ENCODE peak calls at places on chromosome X, in six cellular contexts. A, S, E, Y, M and P are unnamed samples.

GRCh38 chrX:16671005-16671404 is 21.0 kb downstream of the S100G start:
- DNase-seq in A (no peak), S (no peak), E (peak; percentile 49), Y (no peak), M (no peak), P (no peak)

GRCh38 chrX:97685753-97686152 is 802.0 kb downstream of the RPA4 start:
- DNase-seq in A (no peak), S (no peak), E (peak; percentile 0), Y (no peak), M (no peak), P (no peak)

GRCh38 chrX:123834116-123834515 is 25.7 kb upstream of the XIAP start:
- DNase-seq in A (no peak), S (no peak), E (no peak), Y (no peak), M (no peak), P (no peak)

GRCh38 chrX:13463608-13464007 is 105.8 kb upstream of the EGFL6 start:
- DNase-seq in A (no peak), S (no peak), E (no peak), Y (no peak), M (peak; percentile 65), P (peak; percentile 8)

GRCh38 chrX:141760761-141761160 is 62.2 kb upstream of the SPANXD start:
- DNase-seq in A (no peak), S (no peak), E (no peak), Y (no peak), M (no peak), P (no peak)

GRCh38 chrX:2391869-2392606 is 108.7 kb downstream of the DHRSX start:
- DNase-seq in A (no peak), S (no peak), E (peak; percentile 88), Y (no peak), M (no peak), P (no peak)

GRCh38 chrX:81957900-81958545 is 756.1 kb downstream of the SH3BGRL start:
- DNase-seq in A (no peak), S (peak; percentile 18), E (no peak), Y (no peak), M (no peak), P (no peak)

GRCh38 chrX:41300758-41301437 is 33.1 kb upstream of the DDX3X start:
- DNase-seq in A (no peak), S (no peak), E (peak; percentile 55), Y (no peak), M (no peak), P (no peak)

GRCh38 chrX:67415937-67416336 is 127.9 kb upstream of the AR start:
- DNase-seq in A (no peak), S (no peak), E (no peak), Y (no peak), M (no peak), P (no peak)

GRCh38 chrX:129522184-129523059 is 868 bp downstream of the SMARCA1 start:
- DNase-seq in A (no peak), S (peak; percentile 31), E (peak; percentile 36), Y (no peak), M (peak; percentile 49), P (no peak)

GRCh38 chrX:9788908-9789307 is 2.7 kb downstream of the SHROOM2 start:
- DNase-seq in A (no peak), S (no peak), E (peak; percentile 1), Y (no peak), M (no peak), P (no peak)

GRCh38 chrX:129360175-129360574 is 163.1 kb downstream of the SMARCA1 start:
- DNase-seq in A (no peak), S (peak; percentile 15), E (peak; percentile 2), Y (no peak), M (no peak), P (no peak)

GRCh38 chrX:65677954-65678469 is 10.6 kb downstream of the MSN start:
- DNase-seq in A (no peak), S (no peak), E (peak; percentile 65), Y (no peak), M (peak; percentile 60), P (no peak)

GRCh38 chrX:456925-457768 is 70.4 kb upstream of the PPP2R3B start:
- DNase-seq in A (no peak), S (no peak), E (no peak), Y (no peak), M (no peak), P (no peak)

GRCh38 chrX:45760187-45760742 is 559.6 kb upstream of the DIPK2B start:
- DNase-seq in A (no peak), S (no peak), E (no peak), Y (no peak), M (no peak), P (no peak)

GRCh38 chrX:45758738-45759397 is 558.2 kb upstream of the DIPK2B start:
- DNase-seq in A (no peak), S (no peak), E (no peak), Y (no peak), M (no peak), P (peak; percentile 50)

GRCh38 chrX:45762699-45763647 is 562.3 kb upstream of the DIPK2B start:
- DNase-seq in A (no peak), S (no peak), E (no peak), Y (no peak), M (no peak), P (peak; percentile 53)

GRCh38 chrX:45765281-45765680 is 564.6 kb upstream of the DIPK2B start:
- DNase-seq in A (no peak), S (no peak), E (no peak), Y (no peak), M (no peak), P (no peak)

GRCh38 chrX:45761920-45762319 is 561.2 kb upstream of the DIPK2B start:
- DNase-seq in A (no peak), S (no peak), E (no peak), Y (no peak), M (no peak), P (no peak)
- H3K4me3 ChIP-seq in A (no peak overlapping the region), S (no peak overlapping the region), E (no peak overlapping the region), Y (no peak overlapping the region), M (no peak overlapping the region), P (no peak overlapping the region)

GRCh38 chrX:19670854-19671620 is 155.7 kb upstream of the MAP3K15 start:
- DNase-seq in A (no peak), S (peak; percentile 11), E (peak; percentile 67), Y (no peak), M (peak; percentile 38), P (no peak)
- H3K4me3 ChIP-seq in A (no peak overlapping the region), S (no peak overlapping the region), E (peak overlapping the region; percentile 33), Y (no peak overlapping the region), M (no peak overlapping the region), P (no peak overlapping the region)

GRCh38 chrX:55142206-55142918 is 53.5 kb downstream of the PAGE2 start:
- DNase-seq in A (no peak), S (no peak), E (no peak), Y (no peak), M (no peak), P (no peak)
- H3K4me3 ChIP-seq in A (no peak overlapping the region), S (no peak overlapping the region), E (no peak overlapping the region), Y (no peak overlapping the region), M (no peak overlapping the region), P (no peak overlapping the region)

GRCh38 chrX:57821703-57822375 is 88.4 kb downstream of the ZXDA start:
- DNase-seq in A (no peak), S (peak; percentile 11), E (peak; percentile 30), Y (no peak), M (no peak), P (peak; percentile 9)
- H3K4me3 ChIP-seq in A (peak overlapping the region; percentile 48), S (no peak overlapping the region), E (no peak overlapping the region), Y (no peak overlapping the region), M (no peak overlapping the region), P (no peak overlapping the region)

DNA sequence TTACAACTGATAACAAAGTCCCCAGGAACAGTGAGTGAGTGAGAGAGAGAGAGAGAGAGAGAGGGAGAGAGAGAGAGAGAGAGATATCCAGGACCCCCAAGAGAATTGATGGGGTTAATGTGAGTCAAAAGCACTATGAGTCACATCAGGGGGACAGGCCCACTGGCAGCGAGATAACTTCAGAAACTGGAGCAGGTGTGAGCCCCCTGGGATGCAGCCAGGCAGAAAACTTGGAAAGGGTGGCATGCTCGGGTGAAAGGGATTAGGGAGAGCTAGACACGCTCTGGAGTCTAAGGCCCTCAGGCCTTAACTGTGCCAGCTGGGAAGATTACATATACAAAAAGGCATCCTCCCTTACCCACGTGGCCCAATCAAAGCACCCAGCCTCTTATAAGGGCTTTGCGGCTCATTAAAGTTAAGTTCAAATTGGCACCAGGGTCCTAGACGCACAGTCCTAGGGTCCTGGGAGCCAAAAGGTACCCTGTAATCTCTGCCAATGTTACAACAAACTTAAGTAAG is 843 bp downstream of the ACOT9 start:
- DNase-seq in A (no peak), S (no peak), E (peak; percentile 70), Y (no peak), M (peak; percentile 30), P (peak; percentile 34)
- H3K4me3 ChIP-seq in A (peak overlapping the region; percentile 79), S (peak overlapping the region; percentile 95), E (peak overlapping the region; percentile 90), Y (peak overlapping the region; percentile 62), M (peak overlapping the region; percentile 76), P (peak overlapping the region; percentile 73)

GRCh38 chrX:39816871-39817731 is 280.7 kb downstream of the BCOR start:
- DNase-seq in A (no peak), S (no peak), E (peak; percentile 63), Y (no peak), M (no peak), P (no peak)
- H3K4me3 ChIP-seq in A (no peak overlapping the region), S (no peak overlapping the region), E (peak overlapping the region; percentile 12), Y (no peak overlapping the region), M (no peak overlapping the region), P (no peak overlapping the region)